ENCODE peak calls at places on chromosomes 16 and 17, in four cellular contexts. B is H54, E is ureter, W is cerebellar cortex. Z is an unnamed sample.

GRCh38 chr17:73580311-73580710 is 63.9 kb downstream of the SDK2 start:
- DNase-seq in B (no peak), E (no peak), W (no peak), Z (no peak)

GRCh38 chr16:23903001-23903414 is 67.2 kb downstream of the PRKCB start:
- DNase-seq in B (no peak), E (no peak), W (no peak), Z (no peak)

GRCh38 chr17:50710025-50710424 is 2.3 kb upstream of the ANKRD40 start:
- DNase-seq in B (no peak), E (no peak), W (no peak), Z (no peak)

GRCh38 chr16:11170201-11170600 is 85.8 kb downstream of the SOCS1 start:
- DNase-seq in B (no peak), E (no peak), W (no peak), Z (no peak)

GRCh38 chr16:86044241-86044671 is 145.3 kb downstream of the IRF8 start:
- DNase-seq in B (peak; percentile 64), E (no peak), W (peak; percentile 17), Z (no peak)

GRCh38 chr17:75636381-75637142 is 3.3 kb downstream of the SMIM5 start:
- DNase-seq in B (no peak), E (no peak), W (no peak), Z (no peak)

GRCh38 chr17:73924488-73925186 is 278.8 kb upstream of the RPL38 start:
- DNase-seq in B (no peak), E (peak; percentile 1), W (no peak), Z (no peak)

GRCh38 chr17:58918072-58918471 is 162.4 kb downstream of the PPM1E start:
- DNase-seq in B (no peak), E (no peak), W (no peak), Z (no peak)

GRCh38 chr16:3408561-3409197 is 7.7 kb downstream of the ZNF174 start:
- DNase-seq in B (no peak), E (no peak), W (no peak), Z (no peak)

GRCh38 chr16:31033709-31034492 is 543 bp downstream of the STX4 start:
- DNase-seq in B (peak; percentile 95), E (peak; percentile 93), W (peak; percentile 93), Z (peak; percentile 95)

GRCh38 chr17:61408151-61409041 is 8.8 kb downstream of the TBX2 start:
- DNase-seq in B (no peak), E (peak; percentile 43), W (no peak), Z (no peak)

GRCh38 chr17:696412-696811 is 18.2 kb downstream of the VPS53 start:
- DNase-seq in B (no peak), E (no peak), W (no peak), Z (no peak)

GRCh38 chr17:73166731-73167581 is 2.1 kb downstream of the SSTR2 start:
- DNase-seq in B (peak; percentile 53), E (no peak), W (peak; percentile 73), Z (no peak)

GRCh38 chr16:58264961-58265479 is 29.8 kb downstream of the PRSS54 start:
- DNase-seq in B (peak; percentile 80), E (peak; percentile 61), W (no peak), Z (peak; percentile 59)

GRCh38 chr16:1089822-1090619 is 6.0 kb downstream of the C1QTNF8 start:
- DNase-seq in B (no peak), E (no peak), W (no peak), Z (peak; percentile 95)

GRCh38 chr16:19690196-19690595 is 27.8 kb downstream of the KNOP1 start:
- DNase-seq in B (no peak), E (no peak), W (no peak), Z (no peak)

GRCh38 chr17:75074532-75074931 is 13.2 kb upstream of the SLC16A5 start:
- DNase-seq in B (no peak), E (no peak), W (no peak), Z (no peak)

GRCh38 chr17:7258731-7259554 is 3.3 kb downstream of the CLDN7 start:
- DNase-seq in B (no peak), E (no peak), W (no peak), Z (peak; percentile 86)

GRCh38 chr16:66629856-66630255 is 25.4 kb downstream of the CMTM3 start:
- DNase-seq in B (no peak), E (no peak), W (no peak), Z (no peak)

GRCh38 chr16:1526608-1527555 is 6.6 kb upstream of the TMEM204 start:
- DNase-seq in B (no peak), E (no peak), W (no peak), Z (no peak)

GRCh38 chr16:14296663-14297062 is 225.5 kb downstream of the MRTFB start:
- DNase-seq in B (no peak), E (no peak), W (no peak), Z (no peak)

GRCh38 chr16:397736-398332 is 835 bp downstream of the NME4 start:
- DNase-seq in B (no peak), E (peak; percentile 87), W (peak; percentile 71), Z (peak; percentile 70)

GRCh38 chr17:51461578-51462004 is 201.2 kb downstream of the UTP18 start:
- DNase-seq in B (peak; percentile 69), E (no peak), W (peak; percentile 91), Z (peak; percentile 50)

GRCh38 chr17:77319211-77320031 is 178.7 kb downstream of the SEC14L1 start:
- DNase-seq in B (peak; percentile 92), E (peak; percentile 91), W (no peak), Z (peak; percentile 94)

GRCh38 chr17:7304179-7304578 is 3.2 kb upstream of the EIF5A start:
- DNase-seq in B (no peak), E (no peak), W (no peak), Z (no peak)

GRCh38 chr17:35889818-35890773 is 9.9 kb upstream of the CCL5 start:
- DNase-seq in B (no peak), E (no peak), W (peak; percentile 1), Z (no peak)

GRCh38 chr17:18970582-18971480 is 18.9 kb downstream of the SLC5A10 start:
- DNase-seq in B (no peak), E (no peak), W (no peak), Z (no peak)

GRCh38 chr16:49021136-49021535 is 260.5 kb downstream of the CBLN1 start:
- DNase-seq in B (no peak), E (no peak), W (peak; percentile 96), Z (no peak)

GRCh38 chr17:66549312-66549705 is 246.9 kb downstream of the PRKCA start:
- DNase-seq in B (no peak), E (no peak), W (peak; percentile 41), Z (no peak)

GRCh38 chr16:30041841-30042240 is 10.8 kb upstream of the TLCD3B start:
- DNase-seq in B (no peak), E (no peak), W (no peak), Z (no peak)

GRCh38 chr17:19410875-19411291 is at the start of gene RNF112:
- DNase-seq in B (no peak), E (no peak), W (peak; percentile 93), Z (no peak)

GRCh38 chr16:12239953-12240485 is 263.5 kb downstream of the SNX29 start:
- DNase-seq in B (no peak), E (no peak), W (no peak), Z (no peak)

GRCh38 chr17:56694825-56695224 is 101.3 kb downstream of the NOG start:
- DNase-seq in B (no peak), E (no peak), W (no peak), Z (no peak)

GRCh38 chr16:17768257-17768656 is 297.5 kb upstream of the XYLT1 start:
- DNase-seq in B (no peak), E (no peak), W (no peak), Z (no peak)

GRCh38 chr17:39867084-39867890 is 715 bp upstream of the ZPBP2 start:
- DNase-seq in B (no peak), E (no peak), W (no peak), Z (no peak)

GRCh38 chr16:30805370-30806169 is 18.6 kb upstream of the ZNF629 start:
- DNase-seq in B (peak; percentile 88), E (peak; percentile 90), W (peak; percentile 89), Z (peak; percentile 86)

GRCh38 chr17:45228121-45228941 is 6.6 kb downstream of the FMNL1 start:
- DNase-seq in B (no peak), E (no peak), W (no peak), Z (no peak)

GRCh38 chr16:71781741-71782140 is 26.9 kb downstream of the AP1G1 start:
- DNase-seq in B (no peak), E (no peak), W (no peak), Z (no peak)

GRCh38 chr17:79023886-79024771 is at the start of gene C1QTNF1:
- DNase-seq in B (no peak), E (no peak), W (no peak), Z (peak; percentile 73)

Z was measured in colonic mucosa.